ENCODE peak calls at places on chromosomes 12 and 14, in five cellular contexts. Z is G401, A is RWPE1, J is caudate nucleus, W is ACHN. Q is an unnamed sample.

GRCh38 chr12:71626098-71626497 is 37.5 kb downstream of the ZFC3H1 start:
- DNase-seq in Z (no peak), A (no peak), J (no peak), W (no peak), Q (no peak)

GRCh38 chr14:38044710-38045109 is 163.0 kb upstream of the SSTR1 start:
- DNase-seq in Z (no peak), A (no peak), J (no peak), W (no peak), Q (no peak)

GRCh38 chr12:25155031-25155576 is 39.9 kb downstream of the DNAI7 start:
- DNase-seq in Z (peak), A (peak), J (no peak), W (peak), Q (peak)

GRCh38 chr14:59677771-59678211 is 101.2 kb upstream of the CCDC175 start:
- DNase-seq in Z (no peak), A (no peak), J (no peak), W (no peak), Q (no peak)

GRCh38 chr14:104973215-104974145 is 4.7 kb downstream of the AHNAK2 start:
- DNase-seq in Z (no peak), A (peak), J (no peak), W (peak), Q (no peak)

GRCh38 chr12:6336079-6336858 is 5.6 kb downstream of the TNFRSF1A start:
- DNase-seq in Z (peak), A (peak), J (no peak), W (peak), Q (peak)

GRCh38 chr14:52363001-52363704 is 49.0 kb downstream of the PTGER2 start:
- DNase-seq in Z (no peak), A (no peak), J (no peak), W (no peak), Q (no peak)

GRCh38 chr12:30698346-30698745 is 2.7 kb upstream of the IPO8 start:
- DNase-seq in Z (no peak), A (no peak), J (no peak), W (no peak), Q (no peak)

GRCh38 chr14:62187265-62187664 is 425.0 kb downstream of the SNAPC1 start:
- DNase-seq in Z (no peak), A (no peak), J (no peak), W (no peak), Q (no peak)

GRCh38 chr12:117236456-117237001 is 46.3 kb upstream of the FBXO21 start:
- DNase-seq in Z (peak), A (peak), J (peak), W (peak), Q (peak)

GRCh38 chr14:97056086-97056485 is 258.9 kb downstream of the VRK1 start:
- DNase-seq in Z (no peak), A (no peak), J (no peak), W (no peak), Q (no peak)

GRCh38 chr14:47389520-47389919 is 285.9 kb downstream of the MDGA2 start:
- DNase-seq in Z (no peak), A (no peak), J (no peak), W (no peak), Q (no peak)

GRCh38 chr12:102343361-102344121 is 136.8 kb downstream of the IGF1 start:
- DNase-seq in Z (peak), A (peak), J (no peak), W (no peak), Q (peak)

GRCh38 chr12:115451785-115452736 is 768.1 kb upstream of the TBX3 start:
- DNase-seq in Z (peak), A (peak), J (no peak), W (peak), Q (peak)

GRCh38 chr14:54312166-54312801 is 84.5 kb upstream of the CDKN3 start:
- DNase-seq in Z (no peak), A (peak), J (no peak), W (peak), Q (no peak)

GRCh38 chr14:25400607-25401206 is 350.8 kb upstream of the STXBP6 start:
- DNase-seq in Z (peak), A (no peak), J (peak), W (peak), Q (no peak)

GRCh38 chr12:95674631-95675030 is 115.9 kb downstream of the NTN4 start:
- DNase-seq in Z (no peak), A (no peak), J (no peak), W (no peak), Q (no peak)

GRCh38 chr12:77294016-77294415 is 228.6 kb upstream of the E2F7 start:
- DNase-seq in Z (no peak), A (peak), J (no peak), W (no peak), Q (no peak)

GRCh38 chr12:95605087-95605486 is 53.8 kb upstream of the USP44 start:
- DNase-seq in Z (no peak), A (peak), J (no peak), W (peak), Q (no peak)

GRCh38 chr14:94342334-94342934 is 19.3 kb upstream of the SERPINA6 start:
- DNase-seq in Z (peak), A (peak), J (peak), W (peak), Q (peak)

GRCh38 chr12:9667403-9667802 is 2.1 kb upstream of the CLEC2D start:
- DNase-seq in Z (no peak), A (no peak), J (no peak), W (no peak), Q (no peak)

GRCh38 chr14:92497391-92497790 is 16.2 kb upstream of the RIN3 start:
- DNase-seq in Z (no peak), A (no peak), J (no peak), W (no peak), Q (no peak)

GRCh38 chr14:72699852-72700257 is 194.0 kb downstream of the DPF3 start:
- DNase-seq in Z (no peak), A (no peak), J (no peak), W (no peak), Q (no peak)

GRCh38 chr12:41188058-41188840 is at the start of gene PDZRN4:
- DNase-seq in Z (no peak), A (no peak), J (no peak), W (no peak), Q (no peak)

GRCh38 chr14:34593740-34594375 is 36.1 kb downstream of the SNX6 start:
- DNase-seq in Z (no peak), A (no peak), J (no peak), W (no peak), Q (no peak)

GRCh38 chr14:95467657-95468056 is 48.8 kb downstream of the SYNE3 start:
- DNase-seq in Z (peak), A (no peak), J (no peak), W (no peak), Q (no peak)

GRCh38 chr12:125065021-125065752 is at the start of gene AACS:
- DNase-seq in Z (peak), A (peak), J (no peak), W (peak), Q (peak)